ENCODE peak calls at places on chromosomes 13 and 19, in four cellular contexts. One of them, this sample, is unnamed.

GRCh38 chr13:73958657-73959397 is 175.4 kb downstream of the KLF12 start:
- DNase-seq in HepG2: no peak
- DNase-seq in GM12878: no peak
- DNase-seq in K562: no peak
- DNase-seq in this sample: no peak

GRCh38 chr19:52453324-52454094 is at the start of gene ZNF578:
- DNase-seq in K562: peak
- DNase-seq in GM12878: no peak
- DNase-seq in HepG2: no peak
- DNase-seq in this sample: no peak

GRCh38 chr13:110017379-110017778 is 231.0 kb upstream of the IRS2 start:
- DNase-seq in K562: no peak
- DNase-seq in GM12878: no peak
- DNase-seq in HepG2: no peak
- DNase-seq in this sample: no peak

GRCh38 chr13:72820156-72820897 is 38.4 kb downstream of the PIBF1 start:
- DNase-seq in HepG2: no peak
- DNase-seq in K562: no peak
- DNase-seq in GM12878: no peak
- DNase-seq in this sample: no peak

GRCh38 chr13:21638319-21639282 is 32.3 kb upstream of the FGF9 start:
- DNase-seq in HepG2: no peak
- DNase-seq in GM12878: no peak
- DNase-seq in K562: peak
- DNase-seq in this sample: peak

GRCh38 chr13:32857077-32857476 is 159.1 kb upstream of the KL start:
- DNase-seq in K562: no peak
- DNase-seq in HepG2: no peak
- DNase-seq in GM12878: no peak
- DNase-seq in this sample: no peak

GRCh38 chr13:88074794-88075509 is 403.8 kb downstream of the SLITRK5 start:
- DNase-seq in GM12878: no peak
- DNase-seq in HepG2: no peak
- DNase-seq in K562: no peak
- DNase-seq in this sample: no peak

GRCh38 chr13:110239280-110240120 is 67.5 kb downstream of the COL4A1 start:
- DNase-seq in GM12878: no peak
- DNase-seq in K562: no peak
- DNase-seq in HepG2: no peak
- DNase-seq in this sample: no peak

GRCh38 chr19:19319725-19320361 is 466 bp downstream of the SUGP1 start:
- DNase-seq in GM12878: no peak
- DNase-seq in HepG2: no peak
- DNase-seq in K562: no peak
- DNase-seq in this sample: no peak

DNA sequence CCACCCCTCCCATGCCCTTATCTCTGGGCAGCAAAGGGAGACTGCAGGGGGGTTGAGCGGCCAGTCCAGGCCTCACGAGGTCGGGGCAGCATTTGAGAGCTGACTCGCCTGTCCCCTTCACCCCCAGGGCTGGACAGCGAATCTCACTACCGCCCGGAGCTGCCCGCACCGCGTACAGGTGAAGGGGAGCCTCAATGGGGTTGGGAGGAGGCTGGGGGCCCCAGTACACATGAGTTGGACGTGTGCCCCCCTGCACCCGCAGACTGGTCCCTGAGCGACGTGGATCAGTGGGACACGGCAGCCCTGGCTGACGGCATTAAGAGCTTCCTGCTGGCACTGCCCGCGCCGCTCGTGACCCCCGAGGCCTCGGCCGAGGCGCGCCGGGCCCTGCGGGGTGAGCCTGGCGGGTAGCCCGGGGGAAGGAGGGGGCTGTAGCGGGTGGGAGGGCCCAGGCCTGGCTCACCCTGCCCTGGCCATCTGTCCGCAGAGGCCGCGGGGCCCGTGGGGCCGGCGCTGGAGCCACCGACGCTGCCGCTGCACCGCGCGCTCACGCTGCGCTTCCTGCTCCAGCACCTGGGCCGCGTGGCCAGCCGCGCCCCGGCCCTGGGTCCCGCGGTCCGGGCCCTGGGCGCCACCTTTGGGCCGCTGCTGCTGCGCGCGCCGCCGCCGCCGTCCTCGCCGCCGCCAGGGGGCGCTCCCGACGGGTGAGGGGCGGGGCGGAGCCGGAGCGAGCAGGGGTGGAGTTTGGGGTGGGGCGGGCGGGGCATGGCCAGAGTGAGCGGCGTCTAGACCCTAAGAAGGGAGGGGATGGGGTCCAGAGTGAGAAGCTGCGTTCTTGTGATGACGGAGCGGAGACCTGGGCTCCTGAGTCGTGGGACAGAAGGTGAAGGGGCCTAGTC is 8.1 kb downstream of the PIK3R2 start:
- DNase-seq in GM12878: no peak
- DNase-seq in HepG2: peak
- DNase-seq in K562: peak
- DNase-seq in this sample: peak
- TF ChIP-seq BHLHE40 in GM12878: no peak
- TF ChIP-seq BHLHE40 in HepG2: no peak
- TF ChIP-seq BHLHE40 in K562: no peak
- TF ChIP-seq BHLHE40 in this sample: no peak

GRCh38 chr13:52646967-52647366 is 4.7 kb downstream of the HNRNPA1L2 start:
- DNase-seq in HepG2: no peak
- DNase-seq in GM12878: no peak
- DNase-seq in K562: no peak
- DNase-seq in this sample: no peak
- TF ChIP-seq FOXK2 in HepG2: no peak
- TF ChIP-seq FOXK2 in GM12878: no peak
- TF ChIP-seq FOXK2 in K562: no peak
- TF ChIP-seq FOXK2 in this sample: no peak

GRCh38 chr13:43111887-43112400 is 88.6 kb downstream of the DNAJC15 start:
- DNase-seq in HepG2: no peak
- DNase-seq in K562: no peak
- DNase-seq in GM12878: no peak
- DNase-seq in this sample: no peak

GRCh38 chr13:43119206-43119605 is 95.8 kb downstream of the DNAJC15 start:
- DNase-seq in GM12878: no peak
- DNase-seq in K562: no peak
- DNase-seq in HepG2: no peak
- DNase-seq in this sample: no peak

GRCh38 chr13:43113603-43114002 is 90.2 kb downstream of the DNAJC15 start:
- DNase-seq in K562: no peak
- DNase-seq in GM12878: no peak
- DNase-seq in HepG2: peak
- DNase-seq in this sample: no peak

GRCh38 chr13:43114504-43114903 is 91.1 kb downstream of the DNAJC15 start:
- DNase-seq in K562: no peak
- DNase-seq in GM12878: no peak
- DNase-seq in HepG2: no peak
- DNase-seq in this sample: no peak

GRCh38 chr13:43116242-43116641 is 92.9 kb downstream of the DNAJC15 start:
- DNase-seq in K562: no peak
- DNase-seq in HepG2: peak
- DNase-seq in GM12878: no peak
- DNase-seq in this sample: no peak
- TF ChIP-seq BHLHE40 in K562: no peak
- TF ChIP-seq BHLHE40 in HepG2: no peak
- TF ChIP-seq BHLHE40 in GM12878: no peak
- TF ChIP-seq BHLHE40 in this sample: no peak

GRCh38 chr19:28469544-28469943 is 743.4 kb downstream of the UQCRFS1 start:
- DNase-seq in K562: no peak
- DNase-seq in HepG2: no peak
- DNase-seq in GM12878: no peak
- DNase-seq in this sample: no peak

GRCh38 chr19:28472111-28472510 is 740.8 kb downstream of the UQCRFS1 start:
- DNase-seq in K562: no peak
- DNase-seq in HepG2: no peak
- DNase-seq in GM12878: no peak
- DNase-seq in this sample: no peak

GRCh38 chr19:28472843-28473242 is 740.1 kb downstream of the UQCRFS1 start:
- DNase-seq in GM12878: no peak
- DNase-seq in HepG2: no peak
- DNase-seq in K562: no peak
- DNase-seq in this sample: no peak

GRCh38 chr19:28475525-28475924 is 737.4 kb downstream of the UQCRFS1 start:
- DNase-seq in HepG2: no peak
- DNase-seq in K562: no peak
- DNase-seq in GM12878: no peak
- DNase-seq in this sample: no peak
- TF ChIP-seq FOXK2 in HepG2: no peak
- TF ChIP-seq FOXK2 in K562: no peak
- TF ChIP-seq FOXK2 in GM12878: no peak
- TF ChIP-seq FOXK2 in this sample: no peak

GRCh38 chr13:84255226-84255625 is 373.0 kb upstream of the SLITRK1 start:
- DNase-seq in HepG2: no peak
- DNase-seq in GM12878: no peak
- DNase-seq in K562: no peak
- DNase-seq in this sample: no peak
- TF ChIP-seq BHLHE40 in HepG2: no peak
- TF ChIP-seq BHLHE40 in GM12878: no peak
- TF ChIP-seq BHLHE40 in K562: no peak
- TF ChIP-seq BHLHE40 in this sample: no peak